ENCODE peak calls at places on chromosomes 12 and 14, in ten cellular contexts. One of them, this sample, is unnamed.

GRCh38 chr14:72439707-72440106 is 454.2 kb downstream of the DPF3 start:
- DNase-seq in GM18507: no peak
- DNase-seq in body of pancreas: no peak
- DNase-seq in HT-29: no peak
- DNase-seq in occipital lobe: no peak
- DNase-seq in GM03348: no peak
- DNase-seq in NCI-H146: no peak
- DNase-seq in HT1080: no peak
- DNase-seq in cardiac muscle cell: no peak
- DNase-seq in T-cell: no peak
- DNase-seq in this sample: no peak

GRCh38 chr14:58587271-58587670 is 50.5 kb upstream of the DACT1 start:
- DNase-seq in GM18507: no peak
- DNase-seq in body of pancreas: no peak
- DNase-seq in HT-29: no peak
- DNase-seq in occipital lobe: no peak
- DNase-seq in GM03348: peak; percentile 77
- DNase-seq in NCI-H146: no peak
- DNase-seq in HT1080: no peak
- DNase-seq in cardiac muscle cell: no peak
- DNase-seq in T-cell: no peak
- DNase-seq in this sample: no peak

GRCh38 chr14:62253931-62254330 is 491.7 kb downstream of the SNAPC1 start:
- DNase-seq in GM18507: no peak
- DNase-seq in body of pancreas: no peak
- DNase-seq in HT-29: no peak
- DNase-seq in occipital lobe: no peak
- DNase-seq in GM03348: no peak
- DNase-seq in NCI-H146: no peak
- DNase-seq in HT1080: no peak
- DNase-seq in cardiac muscle cell: no peak
- DNase-seq in T-cell: no peak
- DNase-seq in this sample: no peak

GRCh38 chr12:52579468-52580450 is 6.1 kb upstream of the KRT74 start:
- DNase-seq in GM18507: no peak
- DNase-seq in body of pancreas: no peak
- DNase-seq in HT-29: no peak
- DNase-seq in occipital lobe: no peak
- DNase-seq in GM03348: no peak
- DNase-seq in NCI-H146: no peak
- DNase-seq in HT1080: no peak
- DNase-seq in cardiac muscle cell: no peak
- DNase-seq in T-cell: no peak
- DNase-seq in this sample: no peak

GRCh38 chr12:43988838-43989560 is 153.1 kb downstream of the TMEM117 start:
- DNase-seq in GM18507: peak; percentile 14
- DNase-seq in body of pancreas: no peak
- DNase-seq in HT-29: no peak
- DNase-seq in occipital lobe: no peak
- DNase-seq in GM03348: no peak
- DNase-seq in NCI-H146: no peak
- DNase-seq in HT1080: peak; percentile 48
- DNase-seq in cardiac muscle cell: no peak
- DNase-seq in T-cell: no peak
- DNase-seq in this sample: no peak

GRCh38 chr14:96091149-96091693 is 52.1 kb downstream of the C14orf132 start:
- DNase-seq in GM18507: no peak
- DNase-seq in body of pancreas: no peak
- DNase-seq in HT-29: no peak
- DNase-seq in occipital lobe: no peak
- DNase-seq in GM03348: no peak
- DNase-seq in NCI-H146: no peak
- DNase-seq in HT1080: no peak
- DNase-seq in cardiac muscle cell: no peak
- DNase-seq in T-cell: no peak
- DNase-seq in this sample: no peak

GRCh38 chr12:109347579-109347978 is at the start of gene MYO1H:
- DNase-seq in GM18507: no peak
- DNase-seq in body of pancreas: no peak
- DNase-seq in HT-29: peak; percentile 8
- DNase-seq in occipital lobe: no peak
- DNase-seq in GM03348: no peak
- DNase-seq in NCI-H146: no peak
- DNase-seq in HT1080: no peak
- DNase-seq in cardiac muscle cell: no peak
- DNase-seq in T-cell: no peak
- DNase-seq in this sample: no peak

GRCh38 chr14:22838631-22839041 is 2.3 kb downstream of the MMP14 start:
- DNase-seq in GM18507: no peak
- DNase-seq in body of pancreas: peak; percentile 40
- DNase-seq in HT-29: no peak
- DNase-seq in occipital lobe: no peak
- DNase-seq in GM03348: peak; percentile 79
- DNase-seq in NCI-H146: no peak
- DNase-seq in HT1080: peak; percentile 76
- DNase-seq in cardiac muscle cell: no peak
- DNase-seq in T-cell: no peak
- DNase-seq in this sample: no peak

GRCh38 chr12:28388879-28389278 is 198.6 kb downstream of the CCDC91 start:
- DNase-seq in GM18507: no peak
- DNase-seq in body of pancreas: no peak
- DNase-seq in HT-29: no peak
- DNase-seq in occipital lobe: no peak
- DNase-seq in GM03348: no peak
- DNase-seq in NCI-H146: no peak
- DNase-seq in HT1080: no peak
- DNase-seq in cardiac muscle cell: no peak
- DNase-seq in T-cell: no peak
- DNase-seq in this sample: no peak

GRCh38 chr14:87992349-87992719 is 648 bp downstream of the GALC start:
- DNase-seq in GM18507: no peak
- DNase-seq in body of pancreas: no peak
- DNase-seq in HT-29: no peak
- DNase-seq in occipital lobe: peak; percentile 31
- DNase-seq in GM03348: no peak
- DNase-seq in NCI-H146: peak; percentile 28
- DNase-seq in HT1080: no peak
- DNase-seq in cardiac muscle cell: no peak
- DNase-seq in T-cell: no peak
- DNase-seq in this sample: no peak

GRCh38 chr14:101111620-101112290 is 208.2 kb upstream of the RTL1 start:
- DNase-seq in GM18507: no peak
- DNase-seq in body of pancreas: no peak
- DNase-seq in HT-29: no peak
- DNase-seq in occipital lobe: no peak
- DNase-seq in GM03348: no peak
- DNase-seq in NCI-H146: no peak
- DNase-seq in HT1080: no peak
- DNase-seq in cardiac muscle cell: peak; percentile 38
- DNase-seq in T-cell: no peak
- DNase-seq in this sample: no peak

GRCh38 chr12:51082561-51083139 is 746 bp downstream of the CSRNP2 start:
- DNase-seq in GM18507: no peak
- DNase-seq in body of pancreas: peak; percentile 7
- DNase-seq in HT-29: peak; percentile 38
- DNase-seq in occipital lobe: no peak
- DNase-seq in GM03348: no peak
- DNase-seq in NCI-H146: peak; percentile 73
- DNase-seq in HT1080: peak; percentile 56
- DNase-seq in cardiac muscle cell: no peak
- DNase-seq in T-cell: no peak
- DNase-seq in this sample: no peak

GRCh38 chr12:38124247-38125012 is 192.1 kb upstream of the ALG10B start:
- DNase-seq in GM18507: no peak
- DNase-seq in body of pancreas: peak; percentile 87
- DNase-seq in HT-29: peak; percentile 86
- DNase-seq in occipital lobe: no peak
- DNase-seq in GM03348: no peak
- DNase-seq in NCI-H146: no peak
- DNase-seq in HT1080: no peak
- DNase-seq in cardiac muscle cell: no peak
- DNase-seq in T-cell: no peak
- DNase-seq in this sample: no peak

GRCh38 chr14:20477211-20477876 is 8.1 kb downstream of the PNP start:
- DNase-seq in GM18507: no peak
- DNase-seq in body of pancreas: no peak
- DNase-seq in HT-29: no peak
- DNase-seq in occipital lobe: no peak
- DNase-seq in GM03348: no peak
- DNase-seq in NCI-H146: no peak
- DNase-seq in HT1080: peak; percentile 16
- DNase-seq in cardiac muscle cell: peak; percentile 34
- DNase-seq in T-cell: peak; percentile 18
- DNase-seq in this sample: peak; percentile 34

GRCh38 chr14:55446127-55446736 is 5.8 kb upstream of the TBPL2 start:
- DNase-seq in GM18507: no peak
- DNase-seq in body of pancreas: peak; percentile 71
- DNase-seq in HT-29: peak; percentile 65
- DNase-seq in occipital lobe: no peak
- DNase-seq in GM03348: peak; percentile 79
- DNase-seq in NCI-H146: peak; percentile 72
- DNase-seq in HT1080: peak; percentile 85
- DNase-seq in cardiac muscle cell: peak; percentile 93
- DNase-seq in T-cell: peak; percentile 9
- DNase-seq in this sample: peak; percentile 2

GRCh38 chr12:26523708-26524150 is 309.3 kb downstream of the ITPR2 start:
- DNase-seq in GM18507: no peak
- DNase-seq in body of pancreas: peak; percentile 99
- DNase-seq in HT-29: no peak
- DNase-seq in occipital lobe: peak; percentile 84
- DNase-seq in GM03348: peak; percentile 78
- DNase-seq in NCI-H146: no peak
- DNase-seq in HT1080: no peak
- DNase-seq in cardiac muscle cell: no peak
- DNase-seq in T-cell: no peak
- DNase-seq in this sample: no peak

GRCh38 chr12:54370218-54370730 is 6.0 kb upstream of the GPR84 start:
- DNase-seq in GM18507: no peak
- DNase-seq in body of pancreas: peak; percentile 71
- DNase-seq in HT-29: peak; percentile 87
- DNase-seq in occipital lobe: peak; percentile 69
- DNase-seq in GM03348: peak; percentile 92
- DNase-seq in NCI-H146: no peak
- DNase-seq in HT1080: peak; percentile 78
- DNase-seq in cardiac muscle cell: peak; percentile 85
- DNase-seq in T-cell: no peak
- DNase-seq in this sample: peak; percentile 24

GRCh38 chr12:6097384-6097783 is 27.1 kb downstream of the VWF start:
- DNase-seq in GM18507: no peak
- DNase-seq in body of pancreas: no peak
- DNase-seq in HT-29: no peak
- DNase-seq in occipital lobe: no peak
- DNase-seq in GM03348: peak; percentile 44
- DNase-seq in NCI-H146: no peak
- DNase-seq in HT1080: peak; percentile 86
- DNase-seq in cardiac muscle cell: no peak
- DNase-seq in T-cell: no peak
- DNase-seq in this sample: no peak

GRCh38 chr12:124098101-124098757 is 125.2 kb downstream of the ZNF664 start:
- DNase-seq in GM18507: no peak
- DNase-seq in body of pancreas: no peak
- DNase-seq in HT-29: no peak
- DNase-seq in occipital lobe: no peak
- DNase-seq in GM03348: no peak
- DNase-seq in NCI-H146: no peak
- DNase-seq in HT1080: no peak
- DNase-seq in cardiac muscle cell: no peak
- DNase-seq in T-cell: no peak
- DNase-seq in this sample: no peak

GRCh38 chr14:36194645-36195044 is 18.1 kb upstream of the PTCSC3 start:
- DNase-seq in GM18507: no peak
- DNase-seq in body of pancreas: no peak
- DNase-seq in HT-29: no peak
- DNase-seq in occipital lobe: no peak
- DNase-seq in GM03348: no peak
- DNase-seq in NCI-H146: peak; percentile 90
- DNase-seq in HT1080: no peak
- DNase-seq in cardiac muscle cell: no peak
- DNase-seq in T-cell: no peak
- DNase-seq in this sample: no peak

GRCh38 chr14:95291859-95292542 is 27.7 kb downstream of the CLMN start:
- DNase-seq in GM18507: no peak
- DNase-seq in body of pancreas: peak; percentile 85
- DNase-seq in HT-29: peak; percentile 55
- DNase-seq in occipital lobe: peak; percentile 26
- DNase-seq in GM03348: no peak
- DNase-seq in NCI-H146: peak; percentile 71
- DNase-seq in HT1080: peak; percentile 65
- DNase-seq in cardiac muscle cell: no peak
- DNase-seq in T-cell: no peak
- DNase-seq in this sample: no peak

GRCh38 chr14:96117101-96117897 is 78.1 kb downstream of the C14orf132 start:
- DNase-seq in GM18507: no peak
- DNase-seq in body of pancreas: no peak
- DNase-seq in HT-29: no peak
- DNase-seq in occipital lobe: no peak
- DNase-seq in GM03348: no peak
- DNase-seq in NCI-H146: peak; percentile 48
- DNase-seq in HT1080: no peak
- DNase-seq in cardiac muscle cell: no peak
- DNase-seq in T-cell: no peak
- DNase-seq in this sample: no peak

GRCh38 chr14:87049886-87050820 is 942.8 kb downstream of the GALC start:
- DNase-seq in GM18507: no peak
- DNase-seq in body of pancreas: peak; percentile 56
- DNase-seq in HT-29: peak; percentile 39
- DNase-seq in occipital lobe: no peak
- DNase-seq in GM03348: peak; percentile 60
- DNase-seq in NCI-H146: peak; percentile 81
- DNase-seq in HT1080: peak; percentile 41
- DNase-seq in cardiac muscle cell: peak; percentile 40
- DNase-seq in T-cell: no peak
- DNase-seq in this sample: peak; percentile 9

GRCh38 chr12:132170094-132170636 is 25.9 kb downstream of the NOC4L start:
- DNase-seq in GM18507: no peak
- DNase-seq in body of pancreas: no peak
- DNase-seq in HT-29: no peak
- DNase-seq in occipital lobe: no peak
- DNase-seq in GM03348: peak; percentile 64
- DNase-seq in NCI-H146: no peak
- DNase-seq in HT1080: no peak
- DNase-seq in cardiac muscle cell: no peak
- DNase-seq in T-cell: no peak
- DNase-seq in this sample: no peak

GRCh38 chr12:117119592-117120198 is 20.5 kb upstream of the TESC start:
- DNase-seq in GM18507: peak; percentile 38
- DNase-seq in body of pancreas: peak; percentile 45
- DNase-seq in HT-29: peak; percentile 73
- DNase-seq in occipital lobe: no peak
- DNase-seq in GM03348: peak; percentile 49
- DNase-seq in NCI-H146: peak; percentile 43
- DNase-seq in HT1080: no peak
- DNase-seq in cardiac muscle cell: peak; percentile 63
- DNase-seq in T-cell: no peak
- DNase-seq in this sample: no peak

GRCh38 chr14:62289471-62289870 is 527.3 kb downstream of the SNAPC1 start:
- DNase-seq in GM18507: no peak
- DNase-seq in body of pancreas: no peak
- DNase-seq in HT-29: no peak
- DNase-seq in occipital lobe: no peak
- DNase-seq in GM03348: no peak
- DNase-seq in NCI-H146: no peak
- DNase-seq in HT1080: peak; percentile 96
- DNase-seq in cardiac muscle cell: no peak
- DNase-seq in T-cell: no peak
- DNase-seq in this sample: no peak

GRCh38 chr12:97837401-97837800 is 374.8 kb downstream of the RMST start:
- DNase-seq in GM18507: no peak
- DNase-seq in body of pancreas: peak; percentile 22
- DNase-seq in HT-29: peak; percentile 4
- DNase-seq in occipital lobe: no peak
- DNase-seq in GM03348: no peak
- DNase-seq in NCI-H146: no peak
- DNase-seq in HT1080: peak; percentile 38
- DNase-seq in cardiac muscle cell: no peak
- DNase-seq in T-cell: no peak
- DNase-seq in this sample: no peak

GRCh38 chr14:97218713-97219355 is 421.7 kb downstream of the VRK1 start:
- DNase-seq in GM18507: no peak
- DNase-seq in body of pancreas: no peak
- DNase-seq in HT-29: no peak
- DNase-seq in occipital lobe: no peak
- DNase-seq in GM03348: peak; percentile 36
- DNase-seq in NCI-H146: no peak
- DNase-seq in HT1080: no peak
- DNase-seq in cardiac muscle cell: peak; percentile 59
- DNase-seq in T-cell: no peak
- DNase-seq in this sample: no peak

This sample was measured in SW 1271.